ENCODE peak calls at places on chromosomes 7 and 10, in eight cellular contexts. One of them, this sample, is unnamed.

GRCh38 chr10:44293306-44293778 is 91.6 kb downstream of the CXCL12 start:
- DNase-seq in NCI-H226: no peak
- DNase-seq in psoas muscle: peak; percentile 48
- DNase-seq in PC-3: no peak
- DNase-seq in amygdala: no peak
- DNase-seq in cerebellum: no peak
- DNase-seq in fibroblast of pulmonary artery: no peak
- DNase-seq in effector memory CD8-positive, alpha-beta T cell: no peak
- DNase-seq in this sample: no peak

GRCh38 chr10:2839081-2839725 is 228.1 kb upstream of the PFKP start:
- DNase-seq in NCI-H226: no peak
- DNase-seq in psoas muscle: no peak
- DNase-seq in PC-3: peak; percentile 52
- DNase-seq in amygdala: no peak
- DNase-seq in cerebellum: no peak
- DNase-seq in fibroblast of pulmonary artery: peak; percentile 0
- DNase-seq in effector memory CD8-positive, alpha-beta T cell: no peak
- DNase-seq in this sample: no peak

GRCh38 chr7:142334806-142335205 is 76.9 kb upstream of the PRSS58 start:
- DNase-seq in NCI-H226: no peak
- DNase-seq in psoas muscle: no peak
- DNase-seq in PC-3: no peak
- DNase-seq in amygdala: no peak
- DNase-seq in cerebellum: no peak
- DNase-seq in fibroblast of pulmonary artery: no peak
- DNase-seq in effector memory CD8-positive, alpha-beta T cell: no peak
- DNase-seq in this sample: no peak

GRCh38 chr7:30502470-30503251 is 2.0 kb downstream of the GGCT start:
- DNase-seq in NCI-H226: no peak
- DNase-seq in psoas muscle: no peak
- DNase-seq in PC-3: peak; percentile 58
- DNase-seq in amygdala: no peak
- DNase-seq in cerebellum: no peak
- DNase-seq in fibroblast of pulmonary artery: no peak
- DNase-seq in effector memory CD8-positive, alpha-beta T cell: no peak
- DNase-seq in this sample: no peak

GRCh38 chr10:77865585-77866324 is 60.8 kb downstream of the DLG5 start:
- DNase-seq in NCI-H226: no peak
- DNase-seq in psoas muscle: no peak
- DNase-seq in PC-3: no peak
- DNase-seq in amygdala: no peak
- DNase-seq in cerebellum: no peak
- DNase-seq in fibroblast of pulmonary artery: no peak
- DNase-seq in effector memory CD8-positive, alpha-beta T cell: no peak
- DNase-seq in this sample: no peak

GRCh38 chr10:44310762-44311562 is 73.9 kb downstream of the CXCL12 start:
- DNase-seq in NCI-H226: no peak
- DNase-seq in psoas muscle: peak; percentile 95
- DNase-seq in PC-3: peak; percentile 21
- DNase-seq in amygdala: peak; percentile 70
- DNase-seq in cerebellum: peak; percentile 75
- DNase-seq in fibroblast of pulmonary artery: peak; percentile 83
- DNase-seq in effector memory CD8-positive, alpha-beta T cell: peak; percentile 71
- DNase-seq in this sample: peak; percentile 95

GRCh38 chr10:70274643-70275042 is 9.2 kb downstream of the NPFFR1 start:
- DNase-seq in NCI-H226: peak; percentile 22
- DNase-seq in psoas muscle: no peak
- DNase-seq in PC-3: no peak
- DNase-seq in amygdala: no peak
- DNase-seq in cerebellum: peak; percentile 66
- DNase-seq in fibroblast of pulmonary artery: peak; percentile 61
- DNase-seq in effector memory CD8-positive, alpha-beta T cell: no peak
- DNase-seq in this sample: no peak

GRCh38 chr10:29001801-29002200 is 287.1 kb upstream of the LYZL1 start:
- DNase-seq in NCI-H226: no peak
- DNase-seq in psoas muscle: no peak
- DNase-seq in PC-3: no peak
- DNase-seq in amygdala: no peak
- DNase-seq in cerebellum: no peak
- DNase-seq in fibroblast of pulmonary artery: no peak
- DNase-seq in effector memory CD8-positive, alpha-beta T cell: no peak
- DNase-seq in this sample: no peak

GRCh38 chr7:152076324-152076821 is 50.9 kb downstream of the GALNT11 start:
- DNase-seq in NCI-H226: no peak
- DNase-seq in psoas muscle: no peak
- DNase-seq in PC-3: peak; percentile 31
- DNase-seq in amygdala: no peak
- DNase-seq in cerebellum: peak; percentile 14
- DNase-seq in fibroblast of pulmonary artery: peak; percentile 16
- DNase-seq in effector memory CD8-positive, alpha-beta T cell: no peak
- DNase-seq in this sample: no peak

GRCh38 chr10:58868736-58869435 is 307.6 kb upstream of the PHYHIPL start:
- DNase-seq in NCI-H226: peak; percentile 14
- DNase-seq in psoas muscle: no peak
- DNase-seq in PC-3: no peak
- DNase-seq in amygdala: no peak
- DNase-seq in cerebellum: no peak
- DNase-seq in fibroblast of pulmonary artery: no peak
- DNase-seq in effector memory CD8-positive, alpha-beta T cell: no peak
- DNase-seq in this sample: no peak

GRCh38 chr10:3068201-3068967 is 1.0 kb downstream of the PFKP start:
- DNase-seq in NCI-H226: no peak
- DNase-seq in psoas muscle: peak; percentile 76
- DNase-seq in PC-3: peak; percentile 29
- DNase-seq in amygdala: peak; percentile 39
- DNase-seq in cerebellum: peak; percentile 60
- DNase-seq in fibroblast of pulmonary artery: peak; percentile 72
- DNase-seq in effector memory CD8-positive, alpha-beta T cell: peak; percentile 17
- DNase-seq in this sample: no peak

GRCh38 chr7:69880848-69881247 is 282.6 kb downstream of the AUTS2 start:
- DNase-seq in NCI-H226: no peak
- DNase-seq in psoas muscle: no peak
- DNase-seq in PC-3: no peak
- DNase-seq in amygdala: no peak
- DNase-seq in cerebellum: no peak
- DNase-seq in fibroblast of pulmonary artery: no peak
- DNase-seq in effector memory CD8-positive, alpha-beta T cell: no peak
- DNase-seq in this sample: no peak

GRCh38 chr10:112071596-112072133 is 111.9 kb downstream of the GPAM start:
- DNase-seq in NCI-H226: no peak
- DNase-seq in psoas muscle: no peak
- DNase-seq in PC-3: peak; percentile 56
- DNase-seq in amygdala: no peak
- DNase-seq in cerebellum: no peak
- DNase-seq in fibroblast of pulmonary artery: no peak
- DNase-seq in effector memory CD8-positive, alpha-beta T cell: no peak
- DNase-seq in this sample: no peak

GRCh38 chr10:111200505-111201186 is 123.8 kb downstream of the ADRA2A start:
- DNase-seq in NCI-H226: no peak
- DNase-seq in psoas muscle: no peak
- DNase-seq in PC-3: no peak
- DNase-seq in amygdala: no peak
- DNase-seq in cerebellum: no peak
- DNase-seq in fibroblast of pulmonary artery: no peak
- DNase-seq in effector memory CD8-positive, alpha-beta T cell: no peak
- DNase-seq in this sample: no peak

GRCh38 chr7:99748846-99749579 is 14.0 kb upstream of the CYP3A7 start:
- DNase-seq in NCI-H226: no peak
- DNase-seq in psoas muscle: no peak
- DNase-seq in PC-3: no peak
- DNase-seq in amygdala: no peak
- DNase-seq in cerebellum: no peak
- DNase-seq in fibroblast of pulmonary artery: no peak
- DNase-seq in effector memory CD8-positive, alpha-beta T cell: no peak
- DNase-seq in this sample: no peak

GRCh38 chr7:155533120-155533826 is 13.1 kb downstream of the CNPY1 start:
- DNase-seq in NCI-H226: no peak
- DNase-seq in psoas muscle: no peak
- DNase-seq in PC-3: no peak
- DNase-seq in amygdala: no peak
- DNase-seq in cerebellum: peak; percentile 50
- DNase-seq in fibroblast of pulmonary artery: peak; percentile 3
- DNase-seq in effector memory CD8-positive, alpha-beta T cell: no peak
- DNase-seq in this sample: no peak

GRCh38 chr7:155581954-155582353 is 35.6 kb upstream of the CNPY1 start:
- DNase-seq in NCI-H226: no peak
- DNase-seq in psoas muscle: no peak
- DNase-seq in PC-3: no peak
- DNase-seq in amygdala: no peak
- DNase-seq in cerebellum: no peak
- DNase-seq in fibroblast of pulmonary artery: no peak
- DNase-seq in effector memory CD8-positive, alpha-beta T cell: no peak
- DNase-seq in this sample: peak; percentile 74

GRCh38 chr10:11303671-11304170 is 286.0 kb downstream of the CELF2 start:
- DNase-seq in NCI-H226: no peak
- DNase-seq in psoas muscle: no peak
- DNase-seq in PC-3: no peak
- DNase-seq in amygdala: no peak
- DNase-seq in cerebellum: no peak
- DNase-seq in fibroblast of pulmonary artery: no peak
- DNase-seq in effector memory CD8-positive, alpha-beta T cell: no peak
- DNase-seq in this sample: no peak

GRCh38 chr7:155198901-155199845 is 98.5 kb upstream of the INSIG1 start:
- DNase-seq in NCI-H226: peak; percentile 63
- DNase-seq in psoas muscle: no peak
- DNase-seq in PC-3: no peak
- DNase-seq in amygdala: no peak
- DNase-seq in cerebellum: no peak
- DNase-seq in fibroblast of pulmonary artery: peak; percentile 56
- DNase-seq in effector memory CD8-positive, alpha-beta T cell: no peak
- DNase-seq in this sample: peak; percentile 20

GRCh38 chr10:110568055-110568735 is 700 bp downstream of the SMC3 start:
- DNase-seq in NCI-H226: no peak
- DNase-seq in psoas muscle: no peak
- DNase-seq in PC-3: peak; percentile 7
- DNase-seq in amygdala: peak; percentile 78
- DNase-seq in cerebellum: peak; percentile 32
- DNase-seq in fibroblast of pulmonary artery: peak; percentile 23
- DNase-seq in effector memory CD8-positive, alpha-beta T cell: peak; percentile 49
- DNase-seq in this sample: peak; percentile 91